ENCODE peak calls at places on chromosomes 5 and 9, in four cellular contexts. N is NCI-H774, W is C1 segment of cervical spinal cord, I is aorta. G is an unnamed sample.

GRCh38 chr5:174448662-174449061 is 275.7 kb upstream of the MSX2 start:
- DNase-seq in N (no peak), W (no peak), I (no peak), G (no peak)

GRCh38 chr5:16937503-16938161 is 1.5 kb upstream of the MYO10 start:
- DNase-seq in N (no peak), W (no peak), I (no peak), G (no peak)

GRCh38 chr5:74201334-74202081 is 439.0 kb downstream of the ENC1 start:
- DNase-seq in N (peak; percentile 86), W (no peak), I (peak; percentile 61), G (no peak)

GRCh38 chr5:96896285-96896711 is 20.0 kb downstream of the ERAP2 start:
- DNase-seq in N (no peak), W (no peak), I (no peak), G (no peak)

GRCh38 chr5:75536694-75537360 is 25.1 kb downstream of the POLK start:
- DNase-seq in N (no peak), W (no peak), I (peak; percentile 61), G (no peak)

GRCh38 chr5:16726538-16726946 is 109.7 kb upstream of the RETREG1 start:
- DNase-seq in N (peak; percentile 80), W (no peak), I (no peak), G (no peak)

GRCh38 chr9:87498046-87498815 is 564 bp downstream of the DAPK1 start:
- DNase-seq in N (no peak), W (peak; percentile 48), I (peak; percentile 61), G (no peak)

GRCh38 chr9:98142925-98143481 is 24.0 kb upstream of the TRIM14 start:
- DNase-seq in N (no peak), W (no peak), I (no peak), G (no peak)

GRCh38 chr5:143860211-143860610 is 48.2 kb downstream of the HMHB1 start:
- DNase-seq in N (no peak), W (no peak), I (no peak), G (no peak)

GRCh38 chr5:177601577-177602457 is 1.9 kb downstream of the B4GALT7 start:
- DNase-seq in N (no peak), W (no peak), I (no peak), G (no peak)